ENCODE peak calls at places on chromosomes 5 and 9, in ten cellular contexts. C is SK-N-DZ, D is NCI-H446 treated with DMSO at 0.1 percent for 48 hours, R is type B pancreatic cell, K is T-helper 2 cell, E is SW 1271, N is GM04504, H is endothelial cell, I is pancreas, U is HuH-7.5. P is an unnamed sample.

GRCh38 chr5:135715267-135716050 is 119.0 kb upstream of the SLC25A48 start:
- DNase-seq in C (no peak), D (no peak), R (no peak), K (no peak), E (no peak), N (no peak), H (no peak), I (no peak), U (no peak), P (no peak)

GRCh38 chr5:16978296-16978695 is 42.2 kb upstream of the MYO10 start:
- DNase-seq in C (no peak), D (no peak), R (no peak), K (no peak), E (no peak), N (no peak), H (no peak), I (no peak), U (no peak), P (no peak)

GRCh38 chr9:14895806-14896205 is 14.4 kb downstream of the FREM1 start:
- DNase-seq in C (no peak), D (no peak), R (no peak), K (no peak), E (no peak), N (no peak), H (no peak), I (no peak), U (no peak), P (no peak)

GRCh38 chr5:135031146-135031812 is 2.7 kb downstream of the PITX1 start:
- DNase-seq in C (no peak), D (no peak), R (no peak), K (peak; percentile 39), E (no peak), N (no peak), H (no peak), I (no peak), U (no peak), P (no peak)

GRCh38 chr9:130226112-130226511 is 39.4 kb upstream of the HMCN2 start:
- DNase-seq in C (no peak), D (no peak), R (no peak), K (no peak), E (no peak), N (no peak), H (no peak), I (no peak), U (no peak), P (no peak)

GRCh38 chr9:3271157-3271556 is 254.6 kb downstream of the RFX3 start:
- DNase-seq in C (no peak), D (no peak), R (no peak), K (no peak), E (no peak), N (no peak), H (no peak), I (no peak), U (no peak), P (no peak)

GRCh38 chr5:27313549-27313948 is 275.2 kb upstream of the CDH9 start:
- DNase-seq in C (no peak), D (no peak), R (no peak), K (no peak), E (no peak), N (no peak), H (no peak), I (no peak), U (no peak), P (no peak)

GRCh38 chr9:130962418-130963316 is 23.6 kb upstream of the FIBCD1 start:
- DNase-seq in C (no peak), D (peak; percentile 68), R (no peak), K (no peak), E (peak; percentile 93), N (peak; percentile 89), H (no peak), I (no peak), U (no peak), P (no peak)

GRCh38 chr5:42876375-42876844 is 64.7 kb upstream of the SELENOP start:
- DNase-seq in C (no peak), D (no peak), R (no peak), K (no peak), E (no peak), N (no peak), H (no peak), I (no peak), U (no peak), P (no peak)